ENCODE peak calls at places on chromosomes 2 and 18, in five cellular contexts. U is dorsolateral prefrontal cortex; E is cardiac fibroblast; Z is tibial nerve; X is CD8-positive, alpha-beta T cell. C is an unnamed sample.
A peak's percentile ranks its signal among the peaks of the same experiment; 100 is the strongest.

GRCh38 chr2:10917927-10918326 is 6.2 kb downstream of the KCNF1 start:
- DNase-seq in U (no peak), E (no peak), Z (no peak), X (no peak), C (no peak)

GRCh38 chr18:58532298-58532697 is 96.6 kb downstream of the ALPK2 start:
- DNase-seq in U (no peak), E (no peak), Z (no peak), X (no peak), C (no peak)

GRCh38 chr2:116537811-116538210 is 1276.7 kb upstream of the DDX18 start:
- DNase-seq in U (no peak), E (no peak), Z (no peak), X (no peak), C (no peak)

GRCh38 chr18:67023059-67023458 is 419.2 kb upstream of the CDH19 start:
- DNase-seq in U (no peak), E (no peak), Z (no peak), X (no peak), C (no peak)

GRCh38 chr2:240556553-240557100 is 1.2 kb downstream of the ANKMY1 start:
- DNase-seq in U (no peak), E (peak; percentile 55), Z (no peak), X (peak; percentile 77), C (no peak)

GRCh38 chr2:138572318-138572717 is 70.7 kb downstream of the SPOPL start:
- DNase-seq in U (no peak), E (peak; percentile 17), Z (no peak), X (no peak), C (no peak)

GRCh38 chr18:59094569-59094968 is 45.1 kb upstream of the SEC11C start:
- DNase-seq in U (no peak), E (no peak), Z (no peak), X (no peak), C (no peak)

GRCh38 chr2:221467610-221468009 is 104.5 kb downstream of the EPHA4 start:
- DNase-seq in U (no peak), E (peak; percentile 17), Z (no peak), X (no peak), C (no peak)

GRCh38 chr2:43133708-43134570 is 92.5 kb downstream of the ZFP36L2 start:
- DNase-seq in U (peak; percentile 59), E (no peak), Z (no peak), X (peak; percentile 92), C (no peak)

GRCh38 chr2:187783446-187783845 is 229.2 kb upstream of the TFPI start:
- DNase-seq in U (no peak), E (peak; percentile 18), Z (no peak), X (no peak), C (no peak)

GRCh38 chr2:12717988-12718661 is 1.4 kb downstream of the TRIB2 start:
- DNase-seq in U (no peak), E (peak; percentile 52), Z (no peak), X (peak; percentile 64), C (no peak)

GRCh38 chr2:38092196-38092902 is 16.4 kb upstream of the CYP1B1 start:
- DNase-seq in U (no peak), E (peak; percentile 94), Z (peak; percentile 75), X (no peak), C (peak; percentile 95)

GRCh38 chr18:32688821-32689220 is 84.0 kb downstream of the KLHL14 start:
- DNase-seq in U (no peak), E (no peak), Z (no peak), X (no peak), C (no peak)

GRCh38 chr2:241272298-241272721 is 43.2 kb downstream of the HDLBP start:
- DNase-seq in U (no peak), E (no peak), Z (no peak), X (no peak), C (no peak)

GRCh38 chr18:55337908-55338521 is 250.0 kb downstream of the TCF4 start:
- DNase-seq in U (no peak), E (peak; percentile 53), Z (no peak), X (no peak), C (no peak)

GRCh38 chr2:241391892-241392665 is 36.0 kb downstream of the FARP2 start:
- DNase-seq in U (no peak), E (peak; percentile 43), Z (no peak), X (no peak), C (peak; percentile 32)

GRCh38 chr2:60746318-60746717 is 9.8 kb upstream of the PAPOLG start:
- DNase-seq in U (no peak), E (no peak), Z (no peak), X (no peak), C (no peak)

GRCh38 chr2:127420039-127420864 is 2.0 kb downstream of the PROC start:
- DNase-seq in U (no peak), E (no peak), Z (no peak), X (no peak), C (no peak)

GRCh38 chr18:48010264-48010663 is 79.8 kb upstream of the SMAD2 start:
- DNase-seq in U (no peak), E (no peak), Z (no peak), X (no peak), C (no peak)

GRCh38 chr2:208147008-208147407 is 1.1 kb upstream of the CRYGB start:
- DNase-seq in U (no peak), E (no peak), Z (no peak), X (no peak), C (no peak)

DNA sequence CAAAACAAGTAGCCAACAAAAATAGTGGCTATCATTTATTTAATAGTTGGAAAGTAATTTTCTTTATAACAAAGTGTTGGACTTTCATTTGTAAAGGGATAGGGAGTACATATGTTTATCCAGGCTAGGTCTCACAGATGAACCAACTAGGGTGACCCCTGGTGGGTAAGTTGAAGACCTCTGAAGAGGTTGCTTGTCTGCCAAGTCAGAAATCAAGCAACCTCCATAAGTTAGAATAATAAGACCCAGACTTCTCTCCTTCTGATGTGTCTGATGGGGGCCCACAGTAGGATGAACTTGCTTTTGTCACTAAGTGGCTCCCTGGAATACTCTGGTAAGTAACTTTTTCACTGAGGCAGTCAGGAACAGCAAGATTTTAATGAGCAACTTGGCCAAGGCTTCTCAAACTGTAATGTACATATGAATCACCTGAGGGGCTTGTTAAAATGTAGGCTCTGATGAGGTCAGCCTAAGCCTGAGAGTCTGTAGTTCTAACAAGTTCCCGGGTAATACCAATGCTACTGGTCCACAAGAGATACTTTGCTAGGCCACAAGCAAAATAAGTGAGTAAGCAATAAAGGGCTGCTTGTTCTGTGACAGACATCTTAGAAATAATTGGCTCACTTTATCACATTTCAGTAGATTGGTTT is 319.6 kb downstream of the PIK3C3 start:
- DNase-seq in U (no peak), E (peak; percentile 23), Z (no peak), X (no peak), C (no peak)
- TF ChIP-seq CTCF in U (no peak), E (peak; percentile 5), Z (no peak), X (no peak), C (no peak)

GRCh38 chr2:216624251-216624650 is 9.0 kb upstream of the IGFBP2 start:
- DNase-seq in U (no peak), E (no peak), Z (no peak), X (no peak), C (no peak)
- TF ChIP-seq CTCF in U (no peak), E (no peak), Z (no peak), X (no peak), C (no peak)

DNA sequence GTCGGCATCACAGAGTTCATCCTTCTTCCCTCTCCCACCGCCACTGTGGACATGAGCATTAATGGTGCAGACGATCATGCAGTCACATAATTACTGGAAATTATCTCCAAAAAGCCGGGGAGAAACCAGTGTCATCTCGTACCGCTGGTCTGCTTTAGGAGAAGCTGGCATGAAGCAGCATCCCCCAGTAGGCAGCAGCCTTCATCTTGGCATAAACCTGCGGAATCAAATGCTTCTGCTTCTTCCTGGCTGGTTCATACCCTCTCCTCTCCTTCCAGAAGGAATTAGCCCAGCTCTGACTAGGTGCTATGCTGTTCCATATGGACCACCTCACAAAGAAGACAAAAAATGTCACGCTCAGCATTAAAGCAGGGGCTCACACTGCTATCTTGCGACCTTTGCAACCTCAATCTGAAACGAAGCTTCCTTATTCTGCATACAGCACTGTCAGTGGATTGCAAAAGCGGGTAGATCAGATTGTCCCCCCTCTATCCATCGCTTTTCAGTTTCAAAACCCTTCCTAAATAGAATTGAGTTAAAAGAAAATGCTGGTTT is 211.9 kb upstream of the ZNF521 start:
- DNase-seq in U (no peak), E (no peak), Z (no peak), X (no peak), C (no peak)
- TF ChIP-seq CTCF in U (no peak), E (no peak), Z (no peak), X (no peak), C (no peak)

DNA sequence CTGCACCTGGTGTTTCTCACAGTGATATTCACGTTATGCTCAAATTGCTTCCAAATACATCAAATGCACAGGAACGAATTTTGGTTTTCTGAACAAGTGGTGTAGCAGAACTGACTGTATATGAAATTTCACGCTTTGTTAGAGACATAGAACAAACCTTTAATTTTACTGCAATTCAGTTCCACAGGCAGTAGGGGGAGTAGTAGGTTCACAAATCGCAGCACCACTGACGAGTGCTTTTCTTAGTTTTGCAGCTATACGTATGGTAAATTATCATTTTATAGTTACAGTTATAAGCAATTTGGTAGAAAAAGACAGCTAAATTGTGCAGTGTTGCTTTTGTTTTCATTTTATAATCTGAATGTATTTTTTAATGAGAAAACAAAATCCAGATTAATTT is 113.3 kb downstream of the KIAA1328 start:
- DNase-seq in U (no peak), E (peak; percentile 67), Z (no peak), X (no peak), C (no peak)
- TF ChIP-seq CTCF in U (peak; percentile 30), E (peak; percentile 72), Z (no peak), X (peak; percentile 51), C (peak; percentile 45)

GRCh38 chr2:19541884-19542283 is 183.5 kb upstream of the OSR1 start:
- DNase-seq in U (no peak), E (no peak), Z (no peak), X (no peak), C (no peak)
- TF ChIP-seq CTCF in U (no peak), E (no peak), Z (no peak), X (no peak), C (no peak)

GRCh38 chr2:171274757-171275156 is 114.1 kb upstream of the TLK1 start:
- DNase-seq in U (no peak), E (no peak), Z (no peak), X (no peak), C (no peak)
- TF ChIP-seq CTCF in U (no peak), E (no peak), Z (no peak), X (no peak), C (no peak)

DNA sequence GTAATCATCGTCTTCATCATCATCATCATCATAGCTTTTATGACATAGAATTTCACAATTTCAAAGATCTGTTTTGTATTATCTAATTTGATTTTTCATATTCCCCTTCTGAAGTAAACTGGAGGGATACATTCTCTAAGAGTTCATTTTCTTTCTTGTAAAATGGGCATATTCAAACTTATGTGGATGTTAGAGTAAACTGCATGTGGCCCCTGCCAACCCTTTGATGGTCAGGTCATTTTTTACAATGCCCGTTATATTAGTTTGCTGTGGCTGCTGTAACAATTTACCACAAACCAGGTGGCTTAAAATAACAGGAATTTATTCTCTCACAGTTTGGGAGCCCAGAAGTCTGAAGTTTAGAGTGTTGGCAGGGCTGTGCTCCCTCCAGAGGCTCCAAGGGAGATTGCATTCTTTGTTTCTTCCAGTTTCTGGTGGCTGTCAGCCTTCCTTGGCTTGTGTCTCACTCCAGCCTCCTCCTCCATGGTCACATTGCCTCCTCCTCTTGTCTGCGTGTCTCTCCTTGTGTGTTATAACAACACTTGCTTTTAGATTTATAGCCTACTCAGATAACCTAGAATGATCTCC is 127.5 kb upstream of the MMADHC start:
- DNase-seq in U (no peak), E (peak; percentile 75), Z (no peak), X (no peak), C (no peak)
- TF ChIP-seq CTCF in U (no peak), E (peak; percentile 80), Z (peak; percentile 10), X (no peak), C (peak; percentile 76)

C was measured in AG09319.